ENCODE peak calls at places on chromosomes 7 and 10, in seven cellular contexts. S, N, R, W, H, O and I are unnamed samples.

GRCh38 chr7:74481458-74482324 is 28.0 kb downstream of the GTF2IRD1 start:
- DNase-seq in S (no peak), W (no peak), O (peak), H (no peak), N (no peak), R (no peak), I (peak)

GRCh38 chr7:39882148-39882784 is 67.8 kb upstream of the CDK13 start:
- DNase-seq in H (no peak), S (no peak), R (no peak), O (peak), N (no peak), W (no peak), I (no peak)

GRCh38 chr7:36971515-36972139 is 247.3 kb upstream of the AOAH start:
- DNase-seq in S (no peak), R (no peak), O (peak), N (no peak), H (no peak), W (no peak), I (no peak)

GRCh38 chr7:45715471-45716352 is 141.5 kb downstream of the ADCY1 start:
- DNase-seq in R (no peak), O (no peak), S (no peak), W (no peak), N (no peak), H (no peak), I (no peak)

GRCh38 chr10:61298194-61298593 is 155.0 kb downstream of the TMEM26 start:
- DNase-seq in N (no peak), O (no peak), R (no peak), S (no peak), W (no peak), H (no peak), I (no peak)

GRCh38 chr10:42989481-42989921 is 87.4 kb upstream of the RET start:
- DNase-seq in H (no peak), O (no peak), N (no peak), S (no peak), W (no peak), R (no peak), I (no peak)

GRCh38 chr10:987906-988666 is at the start of gene GTPBP4:
- DNase-seq in R (peak), O (peak), N (peak), W (peak), S (peak), H (peak), I (peak)

GRCh38 chr7:85186521-85187241 is at the start of gene SEMA3D:
- DNase-seq in R (peak), H (peak), S (peak), O (peak), N (peak), W (peak), I (peak)

GRCh38 chr7:106978425-106979386 is 65.8 kb upstream of the PRKAR2B start:
- DNase-seq in R (no peak), H (no peak), W (no peak), S (no peak), O (peak), N (no peak), I (no peak)

GRCh38 chr7:105799006-105799405 is 77.4 kb downstream of the ATXN7L1 start:
- DNase-seq in H (no peak), R (no peak), O (no peak), N (no peak), W (no peak), S (no peak), I (no peak)

GRCh38 chr10:28668363-28669226 is 8.7 kb upstream of the BAMBI start:
- DNase-seq in R (peak), S (peak), O (peak), H (peak), N (peak), W (peak), I (no peak)

GRCh38 chr10:63866075-63866746 is 345.0 kb downstream of the REEP3 start:
- DNase-seq in S (no peak), H (peak), O (peak), N (peak), W (peak), R (peak), I (peak)

GRCh38 chr10:92204238-92204637 is 86.6 kb downstream of the CPEB3 start:
- DNase-seq in N (no peak), S (no peak), H (no peak), W (no peak), O (peak), R (no peak), I (no peak)